ENCODE peak calls at places on chromosome 5, in four cellular contexts. N, W, Z and E are unnamed samples.

GRCh38 chr5:103904651-103905050 is 342.1 kb upstream of the NUDT12 start:
- DNase-seq in N (no peak), W (no peak), Z (no peak), E (no peak)

GRCh38 chr5:66821626-66822429 is 225.6 kb downstream of the MAST4 start:
- DNase-seq in N (no peak), W (no peak), Z (no peak), E (no peak)

GRCh38 chr5:10859393-10860195 is 98.6 kb upstream of the DAP start:
- DNase-seq in N (no peak), W (peak; percentile 20), Z (no peak), E (peak; percentile 84)

GRCh38 chr5:61330879-61331406 is 1.1 kb upstream of the ZSWIM6 start:
- DNase-seq in N (peak; percentile 80), W (no peak), Z (peak; percentile 79), E (no peak)

GRCh38 chr5:104443706-104444105 is 881.1 kb upstream of the NUDT12 start:
- DNase-seq in N (no peak), W (no peak), Z (no peak), E (no peak)

GRCh38 chr5:32790411-32790951 is 79.4 kb downstream of the NPR3 start:
- DNase-seq in N (no peak), W (no peak), Z (peak; percentile 48), E (no peak)

GRCh38 chr5:9898319-9898718 is 268.2 kb upstream of the TAS2R1 start:
- DNase-seq in N (peak; percentile 17), W (no peak), Z (peak; percentile 36), E (no peak)

GRCh38 chr5:42756630-42757601 is at the start of gene CCDC152:
- DNase-seq in N (no peak), W (no peak), Z (peak; percentile 40), E (no peak)

GRCh38 chr5:154309361-154309725 is 118.8 kb downstream of the GALNT10 start:
- DNase-seq in N (no peak), W (no peak), Z (peak; percentile 55), E (no peak)

GRCh38 chr5:163586431-163587033 is 81.1 kb downstream of the MAT2B start:
- DNase-seq in N (no peak), W (no peak), Z (peak; percentile 50), E (no peak)

GRCh38 chr5:68798877-68799276 is 294.9 kb upstream of the SLC30A5 start:
- DNase-seq in N (no peak), W (no peak), Z (no peak), E (no peak)

GRCh38 chr5:11180890-11181289 is 419.9 kb upstream of the DAP start:
- DNase-seq in N (no peak), W (no peak), Z (no peak), E (no peak)

GRCh38 chr5:157857821-157858526 is 971 bp downstream of the CLINT1 start:
- DNase-seq in N (peak; percentile 51), W (no peak), Z (peak; percentile 20), E (peak; percentile 48)

GRCh38 chr5:154421868-154422267 is 23.9 kb upstream of the SAP30L start:
- DNase-seq in N (no peak), W (no peak), Z (no peak), E (no peak)

GRCh38 chr5:124289641-124290201 is 456.7 kb downstream of the ZNF608 start:
- DNase-seq in N (no peak), W (no peak), Z (no peak), E (no peak)

GRCh38 chr5:172659909-172660628 is 19.0 kb downstream of the NEURL1B start:
- DNase-seq in N (peak; percentile 84), W (peak; percentile 60), Z (peak; percentile 64), E (no peak)

GRCh38 chr5:150058480-150059126 is 27.8 kb downstream of the CSF1R start:
- DNase-seq in N (peak; percentile 69), W (peak; percentile 48), Z (peak; percentile 60), E (peak; percentile 40)

GRCh38 chr5:37054391-37054790 is 177.8 kb downstream of the NIPBL start:
- DNase-seq in N (no peak), W (no peak), Z (no peak), E (peak; percentile 48)

GRCh38 chr5:34008721-34009120 is 871 bp upstream of the AMACR start:
- DNase-seq in N (no peak), W (no peak), Z (no peak), E (no peak)

GRCh38 chr5:159156839-159157238 is 52.5 kb downstream of the RNF145 start:
- DNase-seq in N (peak; percentile 82), W (peak; percentile 79), Z (peak; percentile 73), E (peak; percentile 61)

GRCh38 chr5:117103703-117104102 is 529.1 kb upstream of the SEMA6A start:
- DNase-seq in N (no peak), W (no peak), Z (no peak), E (peak; percentile 71)

GRCh38 chr5:149605998-149606721 is 24.9 kb downstream of the ARHGEF37 start:
- DNase-seq in N (peak; percentile 99), W (no peak), Z (peak; percentile 75), E (no peak)

GRCh38 chr5:144203750-144204596 is 33.3 kb downstream of the KCTD16 start:
- DNase-seq in N (peak; percentile 49), W (peak; percentile 87), Z (peak; percentile 79), E (peak; percentile 3)